ENCODE peak calls at places on chromosome 15, in seven cellular contexts. W, L, Q, G, Y, Z and J are unnamed samples.

GRCh38 chr15:40310001-40310959 is 2.5 kb upstream of the PLCB2 start:
- DNase-seq in G (peak), Q (peak), L (no peak), Y (peak), Z (peak), W (no peak), J (peak)

GRCh38 chr15:70547846-70548487 is 215.4 kb downstream of the UACA start:
- DNase-seq in L (no peak), W (no peak), G (no peak), Z (no peak), Y (no peak), Q (no peak), J (no peak)

GRCh38 chr15:97096303-97096835 is 765.9 kb downstream of the NR2F2 start:
- DNase-seq in Y (no peak), G (no peak), Q (no peak), L (no peak), Z (no peak), W (no peak), J (no peak)

GRCh38 chr15:57551717-57552677 is 39.7 kb upstream of the MYZAP start:
- DNase-seq in Q (no peak), Y (peak), Z (peak), G (no peak), L (no peak), W (no peak), J (no peak)

GRCh38 chr15:36605626-36606263 is 26.3 kb downstream of the CDIN1 start:
- DNase-seq in G (no peak), Y (no peak), Z (peak), W (no peak), Q (no peak), L (no peak), J (no peak)

GRCh38 chr15:52780172-52780980 is 9.8 kb downstream of the ONECUT1 start:
- DNase-seq in L (no peak), G (peak), Y (peak), W (peak), Q (peak), Z (peak), J (no peak)

GRCh38 chr15:72532991-72533601 is 59.0 kb downstream of the ARIH1 start:
- DNase-seq in Y (no peak), Q (peak), Z (no peak), L (no peak), W (no peak), G (peak), J (no peak)

GRCh38 chr15:70505411-70505919 is 257.9 kb downstream of the UACA start:
- DNase-seq in W (no peak), L (no peak), Z (peak), Q (no peak), Y (peak), G (no peak), J (no peak)

GRCh38 chr15:73996267-73996666 is 1.8 kb downstream of the PML start:
- DNase-seq in Q (no peak), Z (no peak), L (no peak), W (no peak), Y (no peak), G (no peak), J (no peak)

GRCh38 chr15:93102211-93102610 is 13.2 kb upstream of the RGMA start:
- DNase-seq in L (no peak), Y (no peak), W (no peak), Q (no peak), G (no peak), Z (no peak), J (no peak)

GRCh38 chr15:88802250-88802990 is 816 bp upstream of the ACAN start:
- DNase-seq in W (no peak), Q (no peak), G (no peak), Y (no peak), Z (no peak), L (no peak), J (no peak)

GRCh38 chr15:59952960-59953359 is 51.2 kb upstream of the FOXB1 start:
- DNase-seq in G (no peak), W (no peak), L (no peak), Q (no peak), Z (no peak), Y (no peak), J (no peak)

GRCh38 chr15:47813985-47814384 is 96.7 kb downstream of the SEMA6D start:
- DNase-seq in L (no peak), Q (no peak), Y (no peak), Z (no peak), W (no peak), G (no peak), J (no peak)

GRCh38 chr15:75945953-75946352 is 42.3 kb downstream of the FBXO22 start:
- DNase-seq in G (no peak), L (no peak), Z (peak), Y (peak), Q (no peak), W (no peak), J (no peak)

GRCh38 chr15:51759557-51760070 is 8.2 kb downstream of the TMOD2 start:
- DNase-seq in L (no peak), W (no peak), G (no peak), Q (no peak), Z (peak), Y (peak), J (no peak)
- TF ChIP-seq CTCF in L (no peak), W (peak), G (no peak), Q (no peak), Z (peak), Y (peak), J (no peak)

GRCh38 chr15:85335193-85335939 is 45.0 kb upstream of the AKAP13 start:
- DNase-seq in G (no peak), L (no peak), Z (peak), W (no peak), Y (no peak), Q (no peak), J (no peak)
- TF ChIP-seq CTCF in G (no peak), L (no peak), Z (no peak), W (no peak), Y (no peak), Q (no peak), J (peak)

GRCh38 chr15:48896775-48897143 is 18.8 kb downstream of the EID1 start:
- DNase-seq in Q (no peak), W (no peak), Z (no peak), G (no peak), L (no peak), Y (no peak), J (no peak)

GRCh38 chr15:48898083-48898482 is 20.1 kb downstream of the EID1 start:
- DNase-seq in L (no peak), W (no peak), Q (no peak), Z (no peak), G (no peak), Y (no peak), J (no peak)

GRCh38 chr15:48893311-48893710 is 15.4 kb downstream of the EID1 start:
- DNase-seq in W (no peak), Q (no peak), L (no peak), Z (no peak), Y (no peak), G (no peak), J (no peak)

GRCh38 chr15:48899793-48900192 is 21.9 kb downstream of the EID1 start:
- DNase-seq in W (no peak), Y (no peak), G (no peak), Z (no peak), L (no peak), Q (no peak), J (no peak)

GRCh38 chr15:48897144-48897814 is 19.3 kb downstream of the EID1 start:
- DNase-seq in L (no peak), Z (peak), Y (no peak), Q (no peak), G (no peak), W (no peak), J (no peak)
- TF ChIP-seq CTCF in L (no peak), Z (no peak), Y (no peak), Q (no peak), G (no peak), W (no peak), J (no peak)

DNA sequence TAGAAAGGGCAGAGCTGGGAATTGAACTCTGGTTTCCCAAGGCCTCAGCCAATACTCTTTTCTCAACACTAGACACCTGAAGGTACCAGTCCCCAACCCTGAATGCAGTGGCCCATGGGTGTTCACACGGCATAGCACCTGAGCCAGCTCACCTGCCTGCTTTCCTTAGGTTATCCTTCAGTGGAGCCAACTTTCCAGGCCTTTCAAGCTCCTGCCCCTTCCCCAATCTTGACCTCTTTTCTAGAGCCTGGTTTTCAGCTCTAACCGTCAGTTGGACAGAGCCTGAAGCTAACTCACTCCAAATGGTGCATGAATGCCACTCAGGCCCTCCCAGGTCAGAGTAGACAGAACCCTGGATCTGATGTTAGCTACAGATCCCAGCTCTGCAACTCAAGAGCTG is 66.1 kb upstream of the ITGA11 start:
- DNase-seq in Y (no peak), G (no peak), L (no peak), W (no peak), Z (no peak), Q (no peak), J (no peak)
- TF ChIP-seq CTCF in Y (no peak), G (no peak), L (no peak), W (no peak), Z (no peak), Q (no peak), J (no peak)

GRCh38 chr15:56086566-56086965 is 93.2 kb upstream of the NEDD4 start:
- DNase-seq in Z (no peak), G (no peak), Q (no peak), L (no peak), W (no peak), Y (no peak), J (no peak)

DNA sequence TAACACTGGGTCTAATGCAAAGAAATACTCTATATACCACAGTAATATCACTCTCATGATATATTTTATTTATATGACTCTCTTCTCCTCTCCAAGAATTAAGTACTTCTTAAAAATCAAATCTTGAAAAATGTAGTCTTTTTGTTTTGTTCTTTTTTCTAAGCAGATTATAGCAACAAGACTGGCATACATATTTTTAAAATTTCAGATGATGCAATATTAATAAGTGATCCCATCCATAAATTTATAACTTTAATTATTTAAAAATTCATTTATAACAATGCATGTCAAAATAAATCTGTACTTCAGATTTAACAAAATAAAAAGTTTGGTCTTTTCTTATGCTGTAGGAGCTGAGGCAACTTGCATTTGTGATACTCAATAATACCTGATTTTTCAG is 95.0 kb upstream of the NEDD4 start:
- DNase-seq in Y (no peak), Q (no peak), G (no peak), Z (no peak), W (no peak), L (no peak), J (no peak)
- TF ChIP-seq CTCF in Y (no peak), Q (no peak), G (no peak), Z (no peak), W (no peak), L (no peak), J (no peak)

GRCh38 chr15:43492673-43493601 is at the start of gene TP53BP1:
- DNase-seq in Q (peak), Z (peak), W (peak), G (peak), Y (peak), L (peak), J (peak)
- TF ChIP-seq CTCF in Q (no peak), Z (no peak), W (no peak), G (no peak), Y (no peak), L (no peak), J (no peak)

DNA sequence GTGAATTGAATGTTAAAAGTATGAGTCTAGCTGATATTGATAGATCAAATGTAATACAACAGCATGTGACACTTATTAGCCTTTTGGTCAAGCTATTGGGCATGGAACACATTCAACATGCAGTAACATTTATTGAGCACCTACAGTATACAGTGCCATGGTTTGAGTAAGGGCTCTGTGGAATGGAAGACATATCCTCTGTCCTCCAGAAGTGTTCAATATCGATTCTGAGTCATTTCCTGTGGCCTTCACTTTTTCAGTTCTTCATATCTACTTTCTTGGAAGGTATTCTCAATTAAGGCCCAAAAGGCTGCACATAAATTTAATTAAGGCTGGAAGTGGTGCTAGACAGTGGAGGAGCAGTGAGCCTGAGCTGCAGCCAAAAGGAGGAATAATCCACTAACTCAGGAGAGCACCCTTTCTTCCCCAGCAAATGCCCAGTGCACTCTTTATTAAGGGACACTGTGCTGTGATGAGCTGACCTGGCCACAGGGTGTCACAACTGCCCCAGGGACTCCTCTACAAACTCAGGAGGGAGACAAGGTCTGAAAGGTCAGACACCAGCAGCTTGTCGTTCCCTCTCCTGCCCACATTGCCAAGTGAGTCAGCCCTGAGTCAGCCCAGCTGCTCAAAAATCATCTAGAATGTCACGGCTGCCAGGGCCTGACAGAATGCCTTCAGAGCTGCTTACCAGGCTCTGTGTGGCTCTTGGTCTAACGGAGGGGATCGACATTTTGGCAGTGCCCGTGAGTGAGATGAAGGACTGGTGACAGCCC is 544.8 kb downstream of the AGBL1 start:
- DNase-seq in L (no peak), Q (peak), Z (peak), W (no peak), G (peak), Y (peak), J (peak)
- TF ChIP-seq CTCF in L (no peak), Q (no peak), Z (peak), W (no peak), G (no peak), Y (no peak), J (peak)

DNA sequence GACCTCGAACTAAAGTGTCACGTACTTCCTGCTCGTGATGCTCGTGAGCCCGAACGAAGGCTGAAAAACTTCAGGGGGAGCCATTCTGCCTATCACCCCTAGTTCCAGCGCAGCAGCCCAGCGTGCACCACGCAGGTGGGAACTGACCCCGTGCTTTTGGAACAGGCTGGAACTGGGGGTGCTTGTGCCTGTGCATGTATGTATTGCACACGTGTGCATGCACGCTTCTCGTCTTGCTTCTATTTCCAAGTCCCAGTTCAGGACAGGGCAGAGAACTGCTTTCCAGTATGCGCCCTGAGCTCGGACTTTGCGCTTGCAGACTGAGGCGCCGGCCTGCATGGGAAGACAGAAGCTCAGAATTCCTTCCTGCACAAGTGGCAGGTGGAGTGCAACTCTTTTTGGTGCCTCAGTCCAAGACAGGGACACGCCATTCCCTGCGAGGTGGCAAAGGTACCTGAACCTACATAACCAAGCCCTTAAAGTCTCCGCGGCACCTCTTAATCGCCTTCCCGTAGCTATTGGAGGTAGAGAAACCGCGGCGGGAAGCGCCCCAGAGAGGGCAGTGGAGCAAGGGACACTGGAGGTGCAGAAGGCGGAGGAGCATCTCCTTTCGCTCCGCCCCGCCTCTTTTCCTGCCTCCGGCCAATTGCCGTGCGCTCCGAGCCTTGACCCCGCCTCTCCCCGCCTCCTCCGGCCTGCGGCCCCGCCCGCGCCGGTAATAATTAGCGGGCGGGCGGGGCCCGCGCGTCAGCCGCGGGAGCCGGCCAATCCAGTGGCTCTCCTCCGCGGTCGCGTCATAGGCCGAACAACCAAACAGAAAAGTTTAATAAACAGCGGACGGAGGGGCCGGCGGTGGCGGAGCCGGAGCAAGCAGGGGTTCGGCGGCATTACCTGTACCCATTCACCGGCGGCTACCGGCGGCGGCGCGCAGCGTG is at the start of gene ZFAND6:
- DNase-seq in Y (peak), G (peak), L (peak), W (peak), Q (peak), Z (peak), J (peak)
- TF ChIP-seq CTCF in Y (no peak), G (no peak), L (no peak), W (no peak), Q (no peak), Z (no peak), J (no peak)